ENCODE peak calls at places on chromosomes 12 and 14, in five cellular contexts. Z, M, U, C and O are unnamed samples.

GRCh38 chr14:93269341-93270068 is 62.4 kb downstream of the UBR7 start:
- DNase-seq in C (no peak), M (no peak), U (peak), Z (no peak), O (peak)

GRCh38 chr14:105333020-105333490 is 18.5 kb downstream of the PACS2 start:
- DNase-seq in U (no peak), C (no peak), M (no peak), Z (no peak), O (no peak)

GRCh38 chr12:118884226-118884625 is 97.1 kb upstream of the SRRM4 start:
- DNase-seq in M (no peak), Z (no peak), C (no peak), U (no peak), O (no peak)

GRCh38 chr12:65891219-65891618 is 66.9 kb downstream of the HMGA2 start:
- DNase-seq in C (no peak), Z (no peak), M (no peak), U (no peak), O (no peak)

GRCh38 chr14:89564291-89564957 is 147.4 kb upstream of the FOXN3 start:
- DNase-seq in C (no peak), U (no peak), M (peak), Z (no peak), O (no peak)

GRCh38 chr12:131010376-131011131 is 56.8 kb downstream of the ADGRD1 start:
- DNase-seq in U (no peak), Z (no peak), C (no peak), M (no peak), O (no peak)

GRCh38 chr14:33812181-33812580 is 138.7 kb downstream of the EGLN3 start:
- DNase-seq in U (no peak), C (no peak), M (no peak), Z (no peak), O (no peak)

GRCh38 chr14:102949801-102950451 is 27.5 kb downstream of the AMN start:
- DNase-seq in M (no peak), Z (peak), U (no peak), C (no peak), O (no peak)

GRCh38 chr12:76539727-76540126 is 19.8 kb downstream of the OSBPL8 start:
- DNase-seq in Z (no peak), M (no peak), C (no peak), U (no peak), O (no peak)

GRCh38 chr14:26729851-26730250 is 132.0 kb upstream of the NOVA1 start:
- DNase-seq in C (no peak), U (no peak), Z (no peak), M (no peak), O (no peak)

GRCh38 chr12:103858953-103859601 is 18.0 kb upstream of the NT5DC3 start:
- DNase-seq in Z (peak), C (no peak), U (peak), M (peak), O (peak)

GRCh38 chr14:85471156-85471555 is 58.8 kb upstream of the FLRT2 start:
- DNase-seq in C (no peak), Z (no peak), M (no peak), U (peak), O (no peak)

GRCh38 chr12:49044660-49045059 is 15.9 kb downstream of the KMT2D start:
- DNase-seq in M (no peak), Z (no peak), C (no peak), U (no peak), O (no peak)

GRCh38 chr12:153080-153746 is 60.7 kb downstream of the SLC6A12 start:
- DNase-seq in U (peak), Z (no peak), C (peak), M (peak), O (no peak)

GRCh38 chr14:53990978-53991377 is 34.4 kb upstream of the BMP4 start:
- DNase-seq in M (no peak), U (no peak), Z (no peak), C (no peak), O (no peak)

GRCh38 chr14:55075628-55076027 is 24.2 kb downstream of the MAPK1IP1L start:
- DNase-seq in C (no peak), U (peak), Z (no peak), M (no peak), O (no peak)

GRCh38 chr12:51406299-51406698 is 15.1 kb upstream of the GALNT6 start:
- DNase-seq in Z (no peak), M (no peak), C (no peak), U (no peak), O (no peak)

GRCh38 chr12:18502422-18502821 is 235.4 kb downstream of the PLCZ1 start:
- DNase-seq in M (no peak), Z (no peak), C (no peak), U (no peak), O (no peak)

GRCh38 chr12:19971881-19972280 is 396.5 kb upstream of the PDE3A start:
- DNase-seq in C (no peak), U (no peak), Z (no peak), M (no peak), O (no peak)

GRCh38 chr14:103899316-103899715 is 28.9 kb upstream of the TDRD9 start:
- DNase-seq in C (no peak), Z (no peak), U (no peak), M (no peak), O (no peak)

GRCh38 chr12:105977256-105978051 is 161.3 kb downstream of the NUAK1 start:
- DNase-seq in C (no peak), Z (no peak), U (peak), M (no peak), O (no peak)

GRCh38 chr12:121964813-121965643 is 46.6 kb downstream of the CFAP251 start:
- DNase-seq in C (no peak), M (peak), U (peak), Z (no peak), O (no peak)

GRCh38 chr14:55699131-55700057 is 119.4 kb downstream of the KTN1 start:
- DNase-seq in M (peak), Z (no peak), C (no peak), U (peak), O (no peak)

GRCh38 chr12:124481257-124481750 is 86.1 kb downstream of the NCOR2 start:
- DNase-seq in M (no peak), C (no peak), U (no peak), Z (no peak), O (no peak)

GRCh38 chr14:104531421-104532190 is 48.0 kb upstream of the C14orf180 start:
- DNase-seq in U (no peak), C (no peak), Z (no peak), M (no peak), O (peak)

GRCh38 chr12:16088421-16088820 is 177.3 kb downstream of the DERA start:
- DNase-seq in U (no peak), Z (no peak), M (no peak), C (no peak), O (no peak)

GRCh38 chr14:87233266-87233665 is 759.7 kb downstream of the GALC start:
- DNase-seq in C (no peak), M (no peak), U (no peak), Z (no peak), O (no peak)

GRCh38 chr14:89534896-89535615 is 118.0 kb upstream of the FOXN3 start:
- DNase-seq in M (no peak), U (peak), Z (no peak), C (no peak), O (no peak)

GRCh38 chr12:124713041-124713435 is 145.6 kb upstream of the NCOR2 start:
- DNase-seq in Z (no peak), M (no peak), U (no peak), C (no peak), O (peak)

GRCh38 chr12:121190523-121191031 is 19.4 kb upstream of the P2RX4 start:
- DNase-seq in Z (no peak), M (peak), U (peak), C (no peak), O (no peak)

GRCh38 chr12:26937863-26938659 is at the start of the genes FGFR1OP2 and INTS13:
- DNase-seq in Z (peak), M (peak), U (peak), C (peak), O (peak)
- H3K27ac ChIP-seq in Z (peak), M (peak), U (peak), C (peak), O (peak)

DNA sequence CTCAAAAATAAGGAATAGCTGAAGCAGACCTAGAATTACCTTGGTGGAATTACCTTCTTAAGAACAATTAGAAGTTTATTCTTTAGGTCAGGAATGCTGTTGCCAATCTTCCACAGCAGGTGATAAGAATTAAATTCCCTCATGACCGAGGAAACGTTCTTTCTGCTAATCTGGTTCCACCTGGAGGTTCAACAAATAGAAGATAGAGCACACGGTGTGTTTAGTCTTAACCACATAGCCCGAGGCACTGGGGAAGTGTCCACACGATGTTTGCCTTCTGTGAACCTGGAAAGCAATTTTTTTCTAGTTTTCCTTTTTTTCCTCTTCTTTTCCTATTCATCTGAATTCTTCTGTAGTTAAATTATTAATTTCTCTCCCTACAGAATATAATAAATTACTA is 906.9 kb downstream of the NRXN3 start:
- DNase-seq in C (no peak), U (no peak), Z (no peak), M (no peak), O (no peak)
- H3K27ac ChIP-seq in C (no peak), U (no peak), Z (no peak), M (no peak), O (no peak)

DNA sequence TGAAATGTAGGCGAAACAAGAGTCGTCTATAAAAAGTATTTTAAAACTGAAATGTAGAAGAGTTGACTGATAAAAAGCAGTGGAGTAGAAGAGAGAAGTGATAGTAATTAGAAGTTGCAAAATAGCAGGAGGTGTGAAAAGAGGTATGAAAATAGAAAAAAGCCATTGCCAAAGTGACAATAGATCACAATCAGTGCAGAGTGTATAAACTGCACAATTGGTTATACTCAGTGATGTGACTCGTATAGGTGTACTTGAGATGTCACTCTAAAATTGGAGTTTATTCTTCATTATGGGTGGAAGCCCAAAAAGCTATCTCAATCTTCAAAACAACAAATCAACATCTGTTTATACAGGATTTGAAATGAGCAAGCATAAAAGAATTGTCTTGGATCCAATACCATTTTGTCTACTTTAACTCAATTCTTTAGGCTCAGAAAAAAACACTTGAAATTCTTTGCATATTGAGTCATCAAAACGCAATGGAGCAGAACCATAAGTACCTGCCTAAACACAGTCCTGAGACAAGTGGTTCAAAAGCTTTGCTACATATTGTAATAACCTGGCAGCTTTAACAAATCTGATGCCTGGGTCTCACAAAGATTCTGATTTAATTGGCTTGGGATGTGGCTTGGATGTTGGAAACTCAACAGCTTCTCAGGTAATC is 8.8 kb downstream of the IKBIP start:
- DNase-seq in M (peak), C (no peak), U (no peak), Z (no peak), O (no peak)
- H3K27ac ChIP-seq in M (no peak), C (no peak), U (no peak), Z (no peak), O (no peak)

GRCh38 chr12:94284046-94284445 is 135.7 kb downstream of the PLXNC1 start:
- DNase-seq in M (no peak), U (no peak), C (no peak), Z (no peak), O (no peak)

GRCh38 chr12:94284859-94285258 is 136.5 kb downstream of the PLXNC1 start:
- DNase-seq in M (no peak), Z (no peak), C (no peak), U (no peak), O (no peak)

GRCh38 chr12:94285954-94286579 is 137.7 kb downstream of the PLXNC1 start:
- DNase-seq in U (no peak), C (no peak), Z (no peak), M (no peak), O (no peak)

GRCh38 chr12:94280063-94280462 is 131.7 kb downstream of the PLXNC1 start:
- DNase-seq in U (no peak), Z (no peak), C (no peak), M (no peak), O (no peak)

DNA sequence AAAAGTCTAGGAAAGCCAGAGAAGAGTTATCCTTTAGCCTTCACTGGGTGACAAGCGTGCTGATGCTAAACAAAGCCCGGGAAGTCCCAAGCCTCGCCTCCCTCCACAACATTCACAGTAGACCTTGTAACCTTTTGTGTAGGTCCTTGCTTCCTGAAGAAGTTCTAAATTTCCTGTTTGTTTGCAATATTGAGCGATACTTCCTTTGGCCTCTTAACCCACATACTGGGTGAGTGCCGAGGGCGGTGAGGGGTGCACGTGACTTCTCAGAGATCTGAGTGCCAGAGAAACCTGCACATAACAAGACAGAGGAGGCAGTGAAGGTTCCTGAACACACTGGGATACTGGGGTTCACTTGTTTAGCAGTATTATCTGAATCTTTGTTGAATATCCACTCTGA is 134.3 kb downstream of the PLXNC1 start:
- DNase-seq in Z (no peak), U (no peak), M (no peak), C (peak), O (no peak)
- H3K27ac ChIP-seq in Z (no peak), U (no peak), M (no peak), C (peak), O (no peak)